ENCODE peak calls at places on chromosomes 7 and 10, in nine cellular contexts. One of them, this sample, is unnamed.

GRCh38 chr7:130490888-130491771 is 755 bp upstream of the MEST start:
- DNase-seq in B cell: no peak
- DNase-seq in Calu3: no peak
- DNase-seq in GM12865: peak; percentile 50
- DNase-seq in endodermal cell: peak; percentile 81
- DNase-seq in foreskin fibroblast: no peak
- DNase-seq in testis: peak; percentile 72
- DNase-seq in MM.1S: peak; percentile 34
- DNase-seq in pancreas: peak; percentile 18
- DNase-seq in this sample: peak; percentile 76

GRCh38 chr7:6556196-6556595 is 4.9 kb upstream of the GRID2IP start:
- DNase-seq in B cell: no peak
- DNase-seq in Calu3: peak; percentile 61
- DNase-seq in GM12865: no peak
- DNase-seq in endodermal cell: peak; percentile 89
- DNase-seq in foreskin fibroblast: no peak
- DNase-seq in testis: no peak
- DNase-seq in MM.1S: no peak
- DNase-seq in pancreas: no peak
- DNase-seq in this sample: peak; percentile 48

GRCh38 chr10:85851300-85851699 is 515.3 kb downstream of the GRID1 start:
- DNase-seq in B cell: no peak
- DNase-seq in Calu3: peak; percentile 11
- DNase-seq in GM12865: no peak
- DNase-seq in endodermal cell: no peak
- DNase-seq in foreskin fibroblast: no peak
- DNase-seq in testis: no peak
- DNase-seq in MM.1S: no peak
- DNase-seq in pancreas: no peak
- DNase-seq in this sample: no peak

GRCh38 chr7:100371561-100372171 is 1.6 kb upstream of the PILRA start:
- DNase-seq in B cell: no peak
- DNase-seq in Calu3: no peak
- DNase-seq in GM12865: no peak
- DNase-seq in endodermal cell: no peak
- DNase-seq in foreskin fibroblast: no peak
- DNase-seq in testis: no peak
- DNase-seq in MM.1S: no peak
- DNase-seq in pancreas: no peak
- DNase-seq in this sample: no peak

GRCh38 chr10:89535185-89536012 is at the start of gene SLC16A12:
- DNase-seq in B cell: no peak
- DNase-seq in Calu3: peak; percentile 41
- DNase-seq in GM12865: no peak
- DNase-seq in endodermal cell: peak; percentile 90
- DNase-seq in foreskin fibroblast: no peak
- DNase-seq in testis: peak; percentile 36
- DNase-seq in MM.1S: no peak
- DNase-seq in pancreas: peak; percentile 43
- DNase-seq in this sample: peak; percentile 38

GRCh38 chr10:87861953-87862643 is 1.2 kb downstream of the KLLN start:
- DNase-seq in B cell: peak; percentile 95
- DNase-seq in Calu3: peak; percentile 93
- DNase-seq in GM12865: peak; percentile 100
- DNase-seq in endodermal cell: peak; percentile 98
- DNase-seq in foreskin fibroblast: peak; percentile 99
- DNase-seq in testis: peak; percentile 97
- DNase-seq in MM.1S: peak; percentile 99
- DNase-seq in pancreas: peak; percentile 97
- DNase-seq in this sample: peak; percentile 91

GRCh38 chr10:19825690-19826089 is 9.5 kb downstream of the PLXDC2 start:
- DNase-seq in B cell: no peak
- DNase-seq in Calu3: no peak
- DNase-seq in GM12865: no peak
- DNase-seq in endodermal cell: no peak
- DNase-seq in foreskin fibroblast: no peak
- DNase-seq in testis: no peak
- DNase-seq in MM.1S: no peak
- DNase-seq in pancreas: no peak
- DNase-seq in this sample: no peak

GRCh38 chr7:91949221-91950009 is 8.8 kb downstream of the AKAP9 start:
- DNase-seq in B cell: no peak
- DNase-seq in Calu3: no peak
- DNase-seq in GM12865: peak; percentile 56
- DNase-seq in endodermal cell: no peak
- DNase-seq in foreskin fibroblast: no peak
- DNase-seq in testis: no peak
- DNase-seq in MM.1S: no peak
- DNase-seq in pancreas: no peak
- DNase-seq in this sample: peak; percentile 36

GRCh38 chr10:78844956-78845355 is 223.8 kb upstream of the ZMIZ1 start:
- DNase-seq in B cell: no peak
- DNase-seq in Calu3: no peak
- DNase-seq in GM12865: no peak
- DNase-seq in endodermal cell: no peak
- DNase-seq in foreskin fibroblast: no peak
- DNase-seq in testis: no peak
- DNase-seq in MM.1S: no peak
- DNase-seq in pancreas: no peak
- DNase-seq in this sample: no peak

GRCh38 chr7:18425227-18425626 is 70.3 kb upstream of the HDAC9 start:
- DNase-seq in B cell: no peak
- DNase-seq in Calu3: no peak
- DNase-seq in GM12865: no peak
- DNase-seq in endodermal cell: no peak
- DNase-seq in foreskin fibroblast: no peak
- DNase-seq in testis: no peak
- DNase-seq in MM.1S: no peak
- DNase-seq in pancreas: no peak
- DNase-seq in this sample: no peak

GRCh38 chr7:33789871-33790270 is 115.5 kb upstream of the BMPER start:
- DNase-seq in B cell: no peak
- DNase-seq in Calu3: no peak
- DNase-seq in GM12865: no peak
- DNase-seq in endodermal cell: no peak
- DNase-seq in foreskin fibroblast: no peak
- DNase-seq in testis: no peak
- DNase-seq in MM.1S: no peak
- DNase-seq in pancreas: no peak
- DNase-seq in this sample: no peak

GRCh38 chr7:27936244-27937102 is 196.5 kb downstream of the TAX1BP1 start:
- DNase-seq in B cell: no peak
- DNase-seq in Calu3: no peak
- DNase-seq in GM12865: no peak
- DNase-seq in endodermal cell: no peak
- DNase-seq in foreskin fibroblast: no peak
- DNase-seq in testis: no peak
- DNase-seq in MM.1S: no peak
- DNase-seq in pancreas: no peak
- DNase-seq in this sample: no peak

GRCh38 chr7:27929127-27929526 is 189.2 kb downstream of the TAX1BP1 start:
- DNase-seq in B cell: no peak
- DNase-seq in Calu3: no peak
- DNase-seq in GM12865: no peak
- DNase-seq in endodermal cell: no peak
- DNase-seq in foreskin fibroblast: no peak
- DNase-seq in testis: no peak
- DNase-seq in MM.1S: no peak
- DNase-seq in pancreas: no peak
- DNase-seq in this sample: no peak

GRCh38 chr7:27928001-27928400 is 188.0 kb downstream of the TAX1BP1 start:
- DNase-seq in B cell: no peak
- DNase-seq in Calu3: no peak
- DNase-seq in GM12865: no peak
- DNase-seq in endodermal cell: no peak
- DNase-seq in foreskin fibroblast: no peak
- DNase-seq in testis: no peak
- DNase-seq in MM.1S: no peak
- DNase-seq in pancreas: no peak
- DNase-seq in this sample: no peak

GRCh38 chr7:27930910-27931476 is 191.0 kb downstream of the TAX1BP1 start:
- DNase-seq in B cell: no peak
- DNase-seq in Calu3: no peak
- DNase-seq in GM12865: no peak
- DNase-seq in endodermal cell: no peak
- DNase-seq in foreskin fibroblast: no peak
- DNase-seq in testis: no peak
- DNase-seq in MM.1S: no peak
- DNase-seq in pancreas: no peak
- DNase-seq in this sample: no peak

DNA sequence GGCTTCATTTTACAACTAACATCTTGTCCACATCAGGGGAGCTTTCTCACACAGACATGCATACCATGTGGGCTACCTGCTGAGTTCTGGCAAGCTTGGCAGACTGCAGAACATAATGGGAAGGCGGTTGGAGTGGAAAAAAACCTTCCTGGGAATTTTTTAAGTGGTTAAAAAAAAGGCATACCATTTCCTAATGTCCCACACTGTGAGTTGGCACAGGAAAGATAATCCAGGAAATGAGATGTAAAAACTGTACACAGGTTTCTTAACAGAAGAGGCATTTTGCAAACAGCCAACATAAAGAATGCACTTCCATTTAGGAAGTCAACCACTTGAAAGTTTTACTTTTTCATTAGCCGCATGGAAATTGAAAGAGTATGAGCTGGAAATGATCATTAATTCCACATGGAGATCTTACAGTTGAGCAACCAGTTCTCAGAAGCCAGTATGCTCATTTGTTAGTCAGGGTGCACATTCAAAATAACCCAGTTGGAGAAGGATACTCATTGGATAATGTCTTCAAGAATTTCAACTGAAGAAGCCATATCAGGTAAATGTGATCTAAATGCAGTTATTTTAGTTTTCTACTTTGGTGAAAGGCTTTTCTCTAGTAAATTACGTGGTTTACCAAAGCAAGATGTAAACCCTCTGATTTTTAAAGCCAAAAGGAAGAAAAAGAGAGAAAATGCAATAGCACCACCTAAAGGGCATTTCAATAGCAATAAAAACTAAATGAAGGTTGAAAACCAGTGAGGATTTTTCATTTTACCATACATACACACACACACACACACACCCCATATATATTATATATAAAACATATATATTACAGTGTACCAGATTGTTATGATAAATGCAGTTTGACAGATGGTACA is 194.0 kb downstream of the TAX1BP1 start:
- DNase-seq in B cell: no peak
- DNase-seq in Calu3: no peak
- DNase-seq in GM12865: no peak
- DNase-seq in endodermal cell: peak; percentile 72
- DNase-seq in foreskin fibroblast: peak; percentile 67
- DNase-seq in testis: no peak
- DNase-seq in MM.1S: no peak
- DNase-seq in pancreas: no peak
- DNase-seq in this sample: no peak
- TF ChIP-seq CTCF in B cell: peak; percentile 53
- TF ChIP-seq CTCF in Calu3: peak; percentile 60
- TF ChIP-seq CTCF in GM12865: peak; percentile 24
- TF ChIP-seq CTCF in endodermal cell: peak; percentile 73
- TF ChIP-seq CTCF in foreskin fibroblast: peak; percentile 13
- TF ChIP-seq CTCF in testis: no peak
- TF ChIP-seq CTCF in MM.1S: peak; percentile 30
- TF ChIP-seq CTCF in pancreas: no peak
- TF ChIP-seq CTCF in this sample: peak; percentile 23

GRCh38 chr10:124533266-124533665 is 71.6 kb downstream of the LHPP start:
- DNase-seq in B cell: no peak
- DNase-seq in Calu3: no peak
- DNase-seq in GM12865: no peak
- DNase-seq in endodermal cell: no peak
- DNase-seq in foreskin fibroblast: no peak
- DNase-seq in testis: no peak
- DNase-seq in MM.1S: no peak
- DNase-seq in pancreas: no peak
- DNase-seq in this sample: no peak

GRCh38 chr10:124530816-124531215 is 69.2 kb downstream of the LHPP start:
- DNase-seq in B cell: no peak
- DNase-seq in Calu3: no peak
- DNase-seq in GM12865: no peak
- DNase-seq in endodermal cell: no peak
- DNase-seq in foreskin fibroblast: no peak
- DNase-seq in testis: no peak
- DNase-seq in MM.1S: no peak
- DNase-seq in pancreas: no peak
- DNase-seq in this sample: no peak

GRCh38 chr10:124532788-124533187 is 71.2 kb downstream of the LHPP start:
- DNase-seq in B cell: no peak
- DNase-seq in Calu3: no peak
- DNase-seq in GM12865: no peak
- DNase-seq in endodermal cell: no peak
- DNase-seq in foreskin fibroblast: no peak
- DNase-seq in testis: no peak
- DNase-seq in MM.1S: no peak
- DNase-seq in pancreas: no peak
- DNase-seq in this sample: no peak

GRCh38 chr10:124530215-124530665 is 68.6 kb downstream of the LHPP start:
- DNase-seq in B cell: peak; percentile 93
- DNase-seq in Calu3: peak; percentile 85
- DNase-seq in GM12865: peak; percentile 86
- DNase-seq in endodermal cell: peak; percentile 97
- DNase-seq in foreskin fibroblast: peak; percentile 75
- DNase-seq in testis: peak; percentile 90
- DNase-seq in MM.1S: peak; percentile 78
- DNase-seq in pancreas: peak; percentile 69
- DNase-seq in this sample: peak; percentile 96

GRCh38 chr10:124532106-124532641 is 70.6 kb downstream of the LHPP start:
- DNase-seq in B cell: no peak
- DNase-seq in Calu3: peak; percentile 46
- DNase-seq in GM12865: peak; percentile 65
- DNase-seq in endodermal cell: peak; percentile 93
- DNase-seq in foreskin fibroblast: no peak
- DNase-seq in testis: no peak
- DNase-seq in MM.1S: peak; percentile 75
- DNase-seq in pancreas: no peak
- DNase-seq in this sample: no peak
- TF ChIP-seq CTCF in B cell: peak; percentile 26
- TF ChIP-seq CTCF in Calu3: no peak
- TF ChIP-seq CTCF in GM12865: peak; percentile 46
- TF ChIP-seq CTCF in endodermal cell: peak; percentile 87
- TF ChIP-seq CTCF in foreskin fibroblast: peak; percentile 50
- TF ChIP-seq CTCF in testis: peak; percentile 12
- TF ChIP-seq CTCF in MM.1S: peak; percentile 72
- TF ChIP-seq CTCF in pancreas: no peak
- TF ChIP-seq CTCF in this sample: no peak

GRCh38 chr10:10680496-10680895 is 337.2 kb upstream of the CELF2 start:
- DNase-seq in B cell: no peak
- DNase-seq in Calu3: no peak
- DNase-seq in GM12865: no peak
- DNase-seq in endodermal cell: no peak
- DNase-seq in foreskin fibroblast: no peak
- DNase-seq in testis: no peak
- DNase-seq in MM.1S: no peak
- DNase-seq in pancreas: no peak
- DNase-seq in this sample: no peak

GRCh38 chr10:10677479-10677878 is 340.2 kb upstream of the CELF2 start:
- DNase-seq in B cell: no peak
- DNase-seq in Calu3: peak; percentile 41
- DNase-seq in GM12865: peak; percentile 82
- DNase-seq in endodermal cell: peak; percentile 91
- DNase-seq in foreskin fibroblast: peak; percentile 62
- DNase-seq in testis: peak; percentile 83
- DNase-seq in MM.1S: peak; percentile 67
- DNase-seq in pancreas: peak; percentile 4
- DNase-seq in this sample: peak; percentile 25
- TF ChIP-seq CTCF in B cell: no peak
- TF ChIP-seq CTCF in Calu3: no peak
- TF ChIP-seq CTCF in GM12865: peak; percentile 38
- TF ChIP-seq CTCF in endodermal cell: peak; percentile 87
- TF ChIP-seq CTCF in foreskin fibroblast: peak; percentile 38
- TF ChIP-seq CTCF in testis: peak; percentile 62
- TF ChIP-seq CTCF in MM.1S: peak; percentile 54
- TF ChIP-seq CTCF in pancreas: peak; percentile 9
- TF ChIP-seq CTCF in this sample: peak; percentile 1

GRCh38 chr10:21529236-21529910 is 3.9 kb upstream of the SKIDA1 start:
- DNase-seq in B cell: no peak
- DNase-seq in Calu3: no peak
- DNase-seq in GM12865: no peak
- DNase-seq in endodermal cell: no peak
- DNase-seq in foreskin fibroblast: no peak
- DNase-seq in testis: no peak
- DNase-seq in MM.1S: no peak
- DNase-seq in pancreas: no peak
- DNase-seq in this sample: no peak
- TF ChIP-seq CTCF in B cell: no peak
- TF ChIP-seq CTCF in Calu3: no peak
- TF ChIP-seq CTCF in GM12865: no peak
- TF ChIP-seq CTCF in endodermal cell: no peak
- TF ChIP-seq CTCF in foreskin fibroblast: no peak
- TF ChIP-seq CTCF in testis: no peak
- TF ChIP-seq CTCF in MM.1S: no peak
- TF ChIP-seq CTCF in pancreas: no peak
- TF ChIP-seq CTCF in this sample: no peak